ENCODE peak calls at places on chromosome 11, in nine cellular contexts. O, Y, C, P, R, N, X, W and M are unnamed samples.

GRCh38 chr11:48052183-48053040 is 72.1 kb downstream of the PTPRJ start:
- DNase-seq in Y (no peak), C (no peak), R (no peak), P (no peak), X (no peak), W (no peak), N (no peak), O (peak), M (peak)

GRCh38 chr11:118322721-118323120 is 18.2 kb downstream of the CD3E start:
- DNase-seq in X (no peak), O (no peak), C (no peak), P (no peak), Y (no peak), N (no peak), W (no peak), R (no peak), M (no peak)

GRCh38 chr11:7246179-7246578 is 5.5 kb upstream of the SYT9 start:
- DNase-seq in C (no peak), O (no peak), X (no peak), W (no peak), P (no peak), Y (no peak), N (no peak), R (no peak), M (no peak)

GRCh38 chr11:130181295-130182272 is 22.0 kb downstream of the ST14 start:
- DNase-seq in Y (no peak), R (peak), P (no peak), X (no peak), N (peak), C (peak), W (no peak), O (peak), M (peak)

GRCh38 chr11:110471315-110471714 is 41.6 kb downstream of the FDX1 start:
- DNase-seq in P (no peak), O (no peak), W (no peak), R (no peak), X (no peak), N (no peak), Y (no peak), C (no peak), M (no peak)

GRCh38 chr11:8239056-8239455 is 24.6 kb downstream of the LMO1 start:
- DNase-seq in P (no peak), R (no peak), C (no peak), Y (no peak), W (no peak), X (no peak), O (no peak), N (no peak), M (no peak)

GRCh38 chr11:127074151-127074761 is 73.7 kb upstream of the KIRREL3 start:
- DNase-seq in C (peak), X (no peak), P (no peak), N (peak), O (peak), Y (no peak), W (peak), R (peak), M (peak)

GRCh38 chr11:73186294-73186850 is 31.7 kb upstream of the P2RY2 start:
- DNase-seq in O (no peak), N (no peak), R (no peak), C (no peak), W (no peak), P (no peak), Y (no peak), X (no peak), M (no peak)

GRCh38 chr11:102398297-102398696 is 51.3 kb downstream of the BIRC2 start:
- DNase-seq in P (no peak), W (no peak), C (no peak), O (no peak), N (no peak), X (no peak), Y (no peak), R (no peak), M (no peak)

GRCh38 chr11:62129610-62130497 is 6.0 kb downstream of the INCENP start:
- DNase-seq in N (no peak), W (no peak), C (no peak), R (no peak), P (no peak), X (no peak), Y (no peak), O (no peak), M (no peak)

GRCh38 chr11:128772814-128773213 is 78.9 kb downstream of the FLI1 start:
- DNase-seq in Y (no peak), N (peak), P (no peak), X (no peak), W (no peak), R (peak), C (no peak), O (no peak), M (no peak)

GRCh38 chr11:7637447-7638157 is 35.7 kb downstream of the CYB5R2 start:
- DNase-seq in C (peak), R (no peak), O (no peak), N (no peak), Y (no peak), P (no peak), X (no peak), W (no peak), M (peak)

GRCh38 chr11:67627788-67628624 is 1.7 kb downstream of the NUDT8 start:
- DNase-seq in W (no peak), Y (no peak), C (no peak), R (no peak), X (no peak), O (no peak), P (no peak), N (peak), M (no peak)

GRCh38 chr11:69734841-69735240 is 31.0 kb upstream of the FGF19 start:
- DNase-seq in W (no peak), N (no peak), X (no peak), P (no peak), R (no peak), Y (no peak), C (no peak), O (no peak), M (no peak)

GRCh38 chr11:61657566-61657965 is 22.6 kb upstream of the DAGLA start:
- DNase-seq in P (no peak), X (no peak), W (peak), C (no peak), R (no peak), O (no peak), N (no peak), Y (no peak), M (no peak)

GRCh38 chr11:45366839-45367238 is 80.7 kb upstream of the SYT13 start:
- DNase-seq in Y (no peak), C (no peak), O (no peak), P (no peak), N (no peak), X (no peak), W (no peak), R (no peak), M (no peak)

GRCh38 chr11:27718346-27718852 is 18.1 kb upstream of the BDNF start:
- DNase-seq in R (no peak), O (peak), W (no peak), Y (no peak), N (peak), C (peak), X (no peak), P (no peak), M (peak)

GRCh38 chr11:17734986-17735822 is 623 bp downstream of the KCNC1 start:
- DNase-seq in O (peak), P (peak), X (no peak), R (peak), N (peak), C (no peak), W (peak), Y (no peak), M (peak)

GRCh38 chr11:36013950-36014349 is 70.1 kb downstream of the LDLRAD3 start:
- DNase-seq in X (no peak), O (no peak), C (no peak), P (no peak), Y (no peak), W (no peak), N (no peak), R (no peak), M (no peak)

GRCh38 chr11:68041617-68042218 is 2.9 kb downstream of the TCIRG1 start:
- DNase-seq in Y (no peak), W (no peak), P (peak), C (no peak), N (no peak), O (no peak), X (no peak), R (no peak), M (no peak)

GRCh38 chr11:119709171-119709570 is 19.8 kb downstream of the NECTIN1 start:
- DNase-seq in R (no peak), N (no peak), X (no peak), C (no peak), O (no peak), Y (no peak), W (no peak), P (no peak), M (no peak)

GRCh38 chr11:72430743-72431570 is 3.4 kb downstream of the CLPB start:
- DNase-seq in P (peak), O (peak), C (no peak), R (no peak), Y (no peak), N (no peak), X (no peak), W (peak), M (no peak)

GRCh38 chr11:104541706-104542105 is 356.6 kb downstream of the CASP12 start:
- DNase-seq in R (no peak), C (no peak), W (no peak), N (no peak), X (no peak), Y (no peak), O (no peak), P (no peak), M (no peak)

GRCh38 chr11:8610532-8611116 is 16.6 kb upstream of the STK33 start:
- DNase-seq in W (no peak), O (no peak), Y (no peak), P (no peak), R (peak), C (no peak), X (peak), N (no peak), M (no peak)

GRCh38 chr11:75453916-75454655 is 21.1 kb upstream of the KLHL35 start:
- DNase-seq in N (no peak), C (no peak), X (no peak), R (no peak), P (no peak), Y (no peak), O (no peak), W (no peak), M (peak)

GRCh38 chr11:96781082-96781481 is 391.3 kb downstream of the JRKL start:
- DNase-seq in P (no peak), R (no peak), Y (no peak), X (no peak), W (no peak), C (no peak), N (no peak), O (no peak), M (no peak)

GRCh38 chr11:10930224-10930960 is 72.5 kb upstream of the ZBED5 start:
- DNase-seq in P (peak), Y (no peak), X (no peak), W (no peak), O (no peak), N (peak), R (no peak), C (no peak), M (no peak)

GRCh38 chr11:107017433-107018227 is 646 bp downstream of the GUCY1A2 start:
- DNase-seq in N (no peak), W (peak), P (peak), X (peak), R (peak), C (no peak), Y (peak), O (no peak), M (no peak)

GRCh38 chr11:650482-650881 is 13.4 kb downstream of the DRD4 start:
- DNase-seq in R (no peak), W (no peak), C (no peak), O (no peak), P (no peak), X (no peak), Y (no peak), N (no peak), M (no peak)

GRCh38 chr11:72326151-72326842 is 82.3 kb upstream of the PHOX2A start:
- DNase-seq in C (no peak), P (peak), O (peak), X (no peak), Y (no peak), W (no peak), N (no peak), R (no peak), M (peak)

GRCh38 chr11:123775274-123775673 is 21.0 kb upstream of the OR6X1 start:
- DNase-seq in Y (no peak), P (no peak), W (no peak), X (no peak), R (no peak), N (no peak), C (no peak), O (no peak), M (no peak)